ENCODE peak calls at places on chromosome 2, in ten cellular contexts. L, G, V, K, C, I, J, U, Z and X are unnamed samples.

GRCh38 chr2:64582774-64583340 is 58.7 kb downstream of the AFTPH start:
- DNase-seq in L (no peak), G (no peak), V (no peak), K (no peak), C (no peak), I (no peak), J (no peak), U (no peak), Z (no peak), X (no peak)

GRCh38 chr2:71629273-71629672 is 175.9 kb downstream of the DYSF start:
- DNase-seq in L (no peak), G (no peak), V (no peak), K (no peak), C (no peak), I (no peak), J (no peak), U (no peak), Z (no peak), X (no peak)

GRCh38 chr2:54464334-54464733 is 8.2 kb downstream of the SPTBN1 start:
- DNase-seq in L (no peak), G (no peak), V (no peak), K (no peak), C (no peak), I (no peak), J (peak; percentile 38), U (no peak), Z (no peak), X (no peak)

GRCh38 chr2:157182834-157183396 is 74.6 kb upstream of the GALNT5 start:
- DNase-seq in L (no peak), G (no peak), V (no peak), K (no peak), C (no peak), I (no peak), J (peak; percentile 98), U (no peak), Z (no peak), X (no peak)

GRCh38 chr2:120308038-120308910 is 37.7 kb upstream of the INHBB start:
- DNase-seq in L (no peak), G (peak; percentile 55), V (no peak), K (no peak), C (no peak), I (peak; percentile 72), J (no peak), U (no peak), Z (no peak), X (peak; percentile 69)

GRCh38 chr2:195535911-195536522 is 121.0 kb upstream of the SLC39A10 start:
- DNase-seq in L (peak; percentile 68), G (no peak), V (peak; percentile 58), K (peak; percentile 76), C (no peak), I (no peak), J (no peak), U (no peak), Z (peak; percentile 76), X (peak; percentile 90)

GRCh38 chr2:81481242-81481993 is 1176.9 kb upstream of the LRRTM1 start:
- DNase-seq in L (peak; percentile 26), G (peak; percentile 68), V (no peak), K (peak; percentile 31), C (no peak), I (no peak), J (no peak), U (no peak), Z (no peak), X (peak; percentile 63)

GRCh38 chr2:209960676-209961630 is 41.5 kb upstream of the RPE start:
- DNase-seq in L (peak; percentile 67), G (no peak), V (peak; percentile 49), K (peak; percentile 49), C (peak; percentile 65), I (no peak), J (peak; percentile 70), U (peak; percentile 71), Z (peak; percentile 24), X (no peak)

GRCh38 chr2:135965756-135966155 is 19.7 kb downstream of the DARS1 start:
- DNase-seq in L (no peak), G (no peak), V (no peak), K (no peak), C (no peak), I (no peak), J (no peak), U (no peak), Z (no peak), X (no peak)

GRCh38 chr2:112187805-112188596 is 49.8 kb downstream of the FBLN7 start:
- DNase-seq in L (peak; percentile 33), G (no peak), V (no peak), K (no peak), C (peak; percentile 13), I (no peak), J (peak; percentile 60), U (no peak), Z (peak; percentile 83), X (no peak)